ENCODE peak calls at places on chromosomes 13 and 19, in eight cellular contexts. Y is stimulated activated CD8-positive, alpha-beta memory T cell treated with anti-CD3 and anti-CD28 coated beads, Interleukin-12 subunit alpha, Interleukin-12 subunit beta, amount 100 ng/mL, for 4 hours; F is AG04450; Q is CD8-positive, alpha-beta memory T cell; H is ascending aorta; R is stimulated activated CD4-positive, alpha-beta T cell treated with anti-CD3 and anti-CD28 coated beads, Interleukin-15, amount 100 ng/mL, for 24 hours; M is psoas muscle; L is GM12865. T is an unnamed sample.

GRCh38 chr13:98942997-98943396 is 34.9 kb downstream of the DOCK9 start:
- DNase-seq in R (no peak), Q (no peak), M (no peak), L (no peak), Y (no peak), F (no peak), H (no peak), T (no peak)

GRCh38 chr13:37481005-37481857 is 117.3 kb downstream of the POSTN start:
- DNase-seq in Y (no peak), L (no peak), R (no peak), F (no peak), M (no peak), Q (no peak), H (no peak), T (no peak)

GRCh38 chr13:52922961-52923360 is 74.5 kb upstream of the PCDH8 start:
- DNase-seq in R (no peak), H (no peak), M (no peak), Q (no peak), Y (no peak), L (no peak), F (no peak), T (no peak)

GRCh38 chr19:46976845-46977320 is 42.8 kb upstream of the NPAS1 start:
- DNase-seq in H (peak), F (no peak), R (no peak), L (no peak), M (peak), Y (no peak), Q (no peak), T (no peak)

GRCh38 chr13:51330741-51331140 is 8.8 kb upstream of the SERPINE3 start:
- DNase-seq in H (no peak), M (no peak), R (no peak), L (peak), Q (no peak), F (no peak), Y (no peak), T (no peak)

GRCh38 chr13:51364404-51365008 is 25.0 kb downstream of the SERPINE3 start:
- DNase-seq in F (peak), Q (no peak), R (no peak), M (no peak), H (no peak), Y (no peak), L (no peak), T (no peak)

GRCh38 chr13:48235100-48235813 is 2.3 kb downstream of the ITM2B start:
- DNase-seq in H (no peak), Y (no peak), R (no peak), L (peak), Q (no peak), M (no peak), F (no peak), T (no peak)

GRCh38 chr13:57862879-57863278 is 231.3 kb downstream of the PCDH17 start:
- DNase-seq in Y (no peak), Q (no peak), F (no peak), R (no peak), L (no peak), M (no peak), H (no peak), T (no peak)

GRCh38 chr19:39038098-39038497 is 5.7 kb upstream of the FBXO27 start:
- DNase-seq in L (no peak), M (no peak), Y (no peak), F (no peak), R (peak), Q (no peak), H (no peak), T (no peak)

GRCh38 chr13:23273498-23273897 is 92.7 kb downstream of the SGCG start:
- DNase-seq in Q (no peak), R (no peak), L (no peak), M (no peak), Y (no peak), H (no peak), F (no peak), T (no peak)

GRCh38 chr13:102597029-102598015 is 536 bp downstream of the TPP2 start:
- DNase-seq in M (peak), L (peak), Q (peak), Y (peak), F (no peak), R (peak), H (peak), T (no peak)

GRCh38 chr19:57465680-57466381 is 8.9 kb upstream of the VN1R1 start:
- DNase-seq in Q (no peak), H (no peak), Y (no peak), F (no peak), L (peak), M (no peak), R (no peak), T (no peak)

GRCh38 chr13:103931885-103932284 is 865.7 kb upstream of the SLC10A2 start:
- DNase-seq in R (no peak), Q (no peak), Y (no peak), H (no peak), F (no peak), M (no peak), L (no peak), T (no peak)

T was measured in brain pericyte.